ENCODE peak calls at places on chromosomes 7 and 10, in five cellular contexts. F is NCI-H2029 treated with DMSO at 0.1 percent for 48 hours; A is pancreas; Y is activated T-helper 1 cell treated with anti-CD3 and anti-CD28 coated beads, Interleukin-2, amount 50 U/mL, for 16 hours; V is fibroblast of gingiva. J is an unnamed sample.

GRCh38 chr10:132984008-132984295 is 41.6 kb upstream of the CFAP46 start:
- DNase-seq in F (no peak), V (no peak), Y (no peak), A (no peak), J (no peak)

GRCh38 chr7:116433246-116433645 is 66.3 kb upstream of the CAV2 start:
- DNase-seq in V (peak), A (no peak), Y (no peak), F (no peak), J (no peak)

GRCh38 chr7:74174606-74175082 is 488 bp downstream of the EIF4H start:
- DNase-seq in Y (peak), V (peak), A (peak), F (no peak), J (peak)

GRCh38 chr10:71743099-71743838 is 23.7 kb upstream of the C10orf105 start:
- DNase-seq in Y (no peak), A (no peak), F (no peak), V (no peak), J (no peak)

GRCh38 chr7:132577206-132578049 is 1.2 kb upstream of the PLXNA4 start:
- DNase-seq in F (peak), A (peak), Y (no peak), V (peak), J (no peak)

GRCh38 chr7:32163141-32163806 is 93.1 kb upstream of the PDE1C start:
- DNase-seq in F (no peak), Y (no peak), A (peak), V (peak), J (peak)

GRCh38 chr7:16543456-16543855 is 16.8 kb downstream of the LRRC72 start:
- DNase-seq in F (no peak), V (no peak), Y (no peak), A (no peak), J (no peak)

GRCh38 chr7:80440908-80441307 is 71.0 kb downstream of the GNAT3 start:
- DNase-seq in Y (no peak), F (no peak), V (peak), A (no peak), J (no peak)

GRCh38 chr7:6437251-6437650 is 10.5 kb downstream of the DAGLB start:
- DNase-seq in F (no peak), V (no peak), Y (no peak), A (no peak), J (no peak)

GRCh38 chr10:48802611-48803046 is 118.0 kb downstream of the WDFY4 start:
- DNase-seq in A (no peak), F (no peak), Y (no peak), V (no peak), J (no peak)

GRCh38 chr7:101733713-101734475 is 83.5 kb upstream of the CUX1 start:
- DNase-seq in A (peak), V (peak), Y (no peak), F (peak), J (no peak)

GRCh38 chr10:69533658-69534057 is 39.6 kb downstream of the NEUROG3 start:
- DNase-seq in V (no peak), F (no peak), A (no peak), Y (no peak), J (no peak)

GRCh38 chr7:106317971-106318370 is 33.2 kb upstream of the NAMPT start:
- DNase-seq in F (no peak), A (no peak), Y (no peak), V (no peak), J (no peak)

GRCh38 chr7:55552320-55553086 is 19.8 kb downstream of the VOPP1 start:
- DNase-seq in A (no peak), F (no peak), Y (no peak), V (no peak), J (no peak)

GRCh38 chr7:47428052-47428779 is 153.7 kb downstream of the TNS3 start:
- DNase-seq in F (no peak), Y (no peak), V (no peak), A (no peak), J (peak)

GRCh38 chr7:32154797-32155196 is 84.6 kb upstream of the PDE1C start:
- DNase-seq in A (no peak), F (no peak), V (peak), Y (no peak), J (no peak)

GRCh38 chr10:122504551-122504950 is 43.2 kb downstream of the HTRA1 start:
- DNase-seq in A (peak), V (peak), Y (no peak), F (peak), J (no peak)

GRCh38 chr10:132363921-132364593 is 32.1 kb downstream of the LRRC27 start:
- DNase-seq in Y (peak), V (peak), A (no peak), F (no peak), J (no peak)

GRCh38 chr7:48035967-48036478 is 680 bp downstream of the C7orf57 start:
- DNase-seq in V (peak), Y (no peak), F (no peak), A (peak), J (peak)

GRCh38 chr10:14478639-14479038 is 147.9 kb upstream of the FRMD4A start:
- DNase-seq in F (no peak), Y (no peak), A (peak), V (peak), J (peak)

J was measured in SK-MEL-5.